ENCODE peak calls at places on chromosomes 5 and 9, in nine cellular contexts. S is NB4; K is HFF-Myc; H is NCI-H1930; F is stimulated activated naive CD8-positive, alpha-beta T cell treated with anti-CD3 and anti-CD28 coated beads, Interleukin-15, amount 100 ng/mL, for 72 hours; R is A549; P is tibial artery; A is activated naive CD4-positive, alpha-beta T cell; X is epithelial cell of esophagus. V is an unnamed sample.

GRCh38 chr5:141691867-141692532 is 10.0 kb upstream of the ARAP3 start:
- DNase-seq in A (peak), R (peak), X (peak), H (peak), F (peak), S (peak), P (peak), K (no peak), V (peak)

GRCh38 chr9:115591584-115591984 is 473.6 kb upstream of the TNC start:
- DNase-seq in R (peak), K (peak), X (peak), S (peak), F (no peak), A (no peak), P (peak), H (peak), V (peak)

GRCh38 chr5:106759581-106759980 is 911.2 kb downstream of the EFNA5 start:
- DNase-seq in S (no peak), R (no peak), F (no peak), X (peak), P (no peak), A (no peak), H (no peak), K (peak), V (no peak)

GRCh38 chr5:115810776-115811175 is 5.7 kb downstream of the CDO1 start:
- DNase-seq in R (no peak), P (no peak), H (no peak), A (no peak), K (peak), X (no peak), F (no peak), S (no peak), V (no peak)

GRCh38 chr5:125043781-125044391 is 297.4 kb upstream of the ZNF608 start:
- DNase-seq in S (no peak), P (no peak), H (no peak), K (peak), R (peak), X (peak), F (no peak), A (no peak), V (peak)

GRCh38 chr5:133456933-133457402 is 155.4 kb downstream of the FSTL4 start:
- DNase-seq in F (no peak), H (no peak), K (no peak), A (no peak), R (no peak), P (no peak), X (peak), S (peak), V (no peak)

GRCh38 chr5:173315495-173316352 is 12.5 kb downstream of the STC2 start:
- DNase-seq in X (peak), R (no peak), H (no peak), F (no peak), K (no peak), A (no peak), S (no peak), P (peak), V (no peak)

GRCh38 chr9:133701321-133701980 is 36.7 kb downstream of the SARDH start:
- DNase-seq in P (no peak), K (no peak), F (peak), R (no peak), H (no peak), A (no peak), X (no peak), S (no peak), V (no peak)

GRCh38 chr5:56814361-56814962 is 887 bp upstream of the MAP3K1 start:
- DNase-seq in A (no peak), P (peak), H (no peak), F (peak), X (no peak), R (peak), S (peak), K (no peak), V (no peak)

GRCh38 chr5:128579111-128579510 is 41.1 kb upstream of the FBN2 start:
- DNase-seq in K (no peak), A (no peak), H (no peak), F (no peak), X (peak), S (no peak), R (peak), P (no peak), V (no peak)

GRCh38 chr5:13976867-13977479 is 32.5 kb upstream of the DNAH5 start:
- DNase-seq in H (peak), R (peak), S (peak), P (no peak), K (peak), F (no peak), A (no peak), X (peak), V (no peak)

GRCh38 chr5:23332650-23333251 is 174.7 kb upstream of the PRDM9 start:
- DNase-seq in S (peak), X (peak), H (no peak), R (peak), K (no peak), P (no peak), A (no peak), F (no peak), V (no peak)

GRCh38 chr9:133655701-133656100 is 19.5 kb downstream of the DBH start:
- DNase-seq in K (no peak), P (no peak), X (no peak), F (no peak), R (no peak), S (no peak), H (no peak), A (no peak), V (no peak)

GRCh38 chr5:141040093-141040762 is 10.9 kb upstream of the PCDHB1 start:
- DNase-seq in S (no peak), A (no peak), X (peak), R (peak), F (no peak), P (no peak), K (no peak), H (peak), V (peak)

GRCh38 chr9:3331801-3332200 is 194.0 kb downstream of the RFX3 start:
- DNase-seq in X (peak), K (no peak), F (no peak), A (no peak), R (no peak), H (no peak), P (no peak), S (peak), V (no peak)

GRCh38 chr5:88480245-88480644 is 211.6 kb upstream of the TMEM161B start:
- DNase-seq in X (no peak), F (no peak), R (no peak), K (no peak), S (no peak), A (no peak), H (no peak), P (no peak), V (no peak)

GRCh38 chr9:129336601-129337286 is 158.7 kb upstream of the IER5L start:
- DNase-seq in P (no peak), X (peak), F (peak), H (no peak), R (no peak), K (no peak), A (no peak), S (no peak), V (peak)

GRCh38 chr5:168006473-168007130 is 284.8 kb upstream of the WWC1 start:
- DNase-seq in R (no peak), A (no peak), H (no peak), S (no peak), K (no peak), X (no peak), P (no peak), F (no peak), V (no peak)

GRCh38 chr5:68080282-68081050 is 135.1 kb upstream of the PIK3R1 start:
- DNase-seq in R (no peak), A (no peak), H (no peak), X (no peak), P (no peak), F (no peak), K (no peak), S (no peak), V (no peak)

GRCh38 chr5:176886336-176887251 is 12.6 kb downstream of the HK3 start:
- DNase-seq in P (no peak), F (no peak), H (no peak), S (no peak), R (no peak), X (no peak), A (no peak), K (no peak), V (no peak)

GRCh38 chr5:68839019-68839552 is 254.7 kb upstream of the SLC30A5 start:
- DNase-seq in F (no peak), K (no peak), P (no peak), S (no peak), R (no peak), H (no peak), A (no peak), X (peak), V (no peak)

GRCh38 chr5:137192293-137192743 is 306.8 kb downstream of the SPOCK1 start:
- DNase-seq in H (no peak), K (no peak), A (no peak), P (no peak), F (no peak), X (peak), R (peak), S (no peak), V (no peak)

GRCh38 chr5:167624053-167624452 is 667.4 kb upstream of the WWC1 start:
- DNase-seq in K (no peak), X (no peak), F (no peak), A (no peak), P (no peak), S (no peak), R (no peak), H (no peak), V (no peak)

GRCh38 chr5:174547814-174548213 is 176.6 kb upstream of the MSX2 start:
- DNase-seq in F (no peak), P (no peak), X (no peak), S (no peak), K (no peak), H (no peak), A (no peak), R (no peak), V (no peak)

GRCh38 chr5:139482050-139482889 is at the start of gene STING1:
- DNase-seq in X (peak), A (no peak), F (peak), P (peak), K (peak), R (no peak), H (no peak), S (peak), V (peak)

GRCh38 chr5:150159741-150160179 is 4.1 kb upstream of the PDGFRB start:
- DNase-seq in H (no peak), K (no peak), F (no peak), S (peak), P (peak), X (no peak), A (no peak), R (no peak), V (no peak)

GRCh38 chr5:142856269-142856668 is 86.1 kb downstream of the ARHGAP26 start:
- DNase-seq in X (no peak), H (no peak), F (no peak), R (no peak), A (no peak), P (no peak), K (no peak), S (no peak), V (no peak)

GRCh38 chr5:30040483-30041116 is 1152.9 kb upstream of the CDH6 start:
- DNase-seq in P (no peak), K (no peak), R (peak), X (peak), S (peak), H (peak), A (no peak), F (peak), V (peak)

GRCh38 chr9:135032868-135033460 is 54.5 kb upstream of the OLFM1 start:
- DNase-seq in K (no peak), X (no peak), H (no peak), F (no peak), A (no peak), S (no peak), P (no peak), R (no peak), V (no peak)

GRCh38 chr9:83166369-83166768 is 103.4 kb upstream of the RASEF start:
- DNase-seq in X (peak), S (no peak), K (no peak), A (no peak), R (no peak), F (no peak), H (no peak), P (no peak), V (no peak)

GRCh38 chr5:149757956-149758355 is 27.8 kb downstream of the PPARGC1B start:
- DNase-seq in K (no peak), H (no peak), R (no peak), A (no peak), P (no peak), F (no peak), S (no peak), X (no peak), V (no peak)

GRCh38 chr5:160548949-160549665 is 127.5 kb downstream of the PTTG1 start:
- DNase-seq in X (peak), A (no peak), P (no peak), R (no peak), H (no peak), F (no peak), K (no peak), S (no peak), V (no peak)

GRCh38 chr9:36154213-36154952 is 14.8 kb upstream of the CCIN start:
- DNase-seq in R (no peak), P (no peak), S (peak), H (no peak), X (peak), K (no peak), F (no peak), A (no peak), V (no peak)

GRCh38 chr9:69469136-69469535 is 144.1 kb downstream of the ENTREP1 start:
- DNase-seq in H (no peak), R (no peak), S (no peak), P (no peak), F (no peak), X (no peak), K (no peak), A (no peak), V (no peak)

GRCh38 chr9:13532407-13532806 is 252.9 kb upstream of the MPDZ start:
- DNase-seq in K (no peak), X (peak), F (no peak), H (no peak), R (no peak), A (no peak), S (no peak), P (no peak), V (no peak)

GRCh38 chr5:171413153-171413910 is 6.1 kb upstream of the FGF18 start:
- DNase-seq in R (no peak), P (no peak), F (no peak), S (peak), H (no peak), A (no peak), X (no peak), K (no peak), V (no peak)

GRCh38 chr9:123834907-123835562 is 94.9 kb downstream of the DENND1A start:
- DNase-seq in K (peak), H (no peak), X (peak), P (no peak), F (no peak), R (no peak), A (no peak), S (peak), V (no peak)

V was measured in NCI-H1048.